ENCODE peak calls at places on chromosome X, in four cellular contexts. O is CD8-positive, alpha-beta memory T cell; V is fibroblast of mammary gland; N is fibroblast of lung. Z is an unnamed sample.
A peak's percentile ranks its signal among the peaks of the same experiment; 100 is the strongest.

GRCh38 chrX:87338510-87338909 is 179.1 kb upstream of the KLHL4 start:
- DNase-seq in N (peak; percentile 3), V (peak; percentile 16), O (no peak), Z (peak; percentile 42)

GRCh38 chrX:63812826-63813225 is 27.8 kb upstream of the ARHGEF9 start:
- DNase-seq in V (no peak), O (no peak), N (no peak), Z (no peak)

GRCh38 chrX:121854614-121854911 is 807.2 kb downstream of the GLUD2 start:
- DNase-seq in V (no peak), O (no peak), N (no peak), Z (no peak)

GRCh38 chrX:129981752-129982299 is 609 bp upstream of the BCORL1 start:
- DNase-seq in V (no peak), O (no peak), N (no peak), Z (no peak)

GRCh38 chrX:72201836-72202536 is 20.4 kb downstream of the PIN4 start:
- DNase-seq in N (peak; percentile 90), V (peak; percentile 80), O (no peak), Z (peak; percentile 78)

GRCh38 chrX:47171996-47172395 is 21.6 kb upstream of the UBA1 start:
- DNase-seq in V (no peak), O (no peak), N (no peak), Z (no peak)

GRCh38 chrX:40202456-40202855 is 104.7 kb upstream of the BCOR start:
- DNase-seq in O (no peak), V (no peak), N (no peak), Z (no peak)

GRCh38 chrX:130049821-130050220 is 60.5 kb downstream of the ELF4 start:
- DNase-seq in O (no peak), N (no peak), V (no peak), Z (peak; percentile 17)

GRCh38 chrX:91434351-91435168 is at the start of gene PABPC5:
- DNase-seq in V (peak; percentile 84), O (no peak), N (peak; percentile 86), Z (peak; percentile 67)

GRCh38 chrX:135429429-135429828 is 7.7 kb downstream of the SMIM10L2A start:
- DNase-seq in N (no peak), O (no peak), V (no peak), Z (no peak)

GRCh38 chrX:120251471-120252011 is 929 bp downstream of the ZBTB33 start:
- DNase-seq in O (peak; percentile 0), N (peak; percentile 25), V (peak; percentile 14), Z (peak; percentile 32)

GRCh38 chrX:120664081-120664480 is 34.2 kb upstream of the C1GALT1C1 start:
- DNase-seq in V (peak; percentile 53), O (no peak), N (peak; percentile 12), Z (peak; percentile 39)

GRCh38 chrX:11970935-11971334 is 167.3 kb upstream of the FRMPD4 start:
- DNase-seq in N (peak; percentile 34), V (peak; percentile 46), O (no peak), Z (peak; percentile 46)

GRCh38 chrX:63330681-63331080 is 20.5 kb downstream of the SPIN4 start:
- DNase-seq in N (no peak), O (no peak), V (peak; percentile 3), Z (no peak)

GRCh38 chrX:105211051-105211575 is 9.4 kb downstream of the TEX13A start:
- DNase-seq in O (no peak), V (peak; percentile 2), N (no peak), Z (no peak)

GRCh38 chrX:155718964-155719586 is 106.3 kb upstream of the TMLHE start:
- DNase-seq in V (no peak), O (no peak), N (peak; percentile 4), Z (peak; percentile 1)

GRCh38 chrX:35699642-35700041 is 98.5 kb upstream of the MAGEB16 start:
- DNase-seq in N (no peak), V (no peak), O (no peak), Z (no peak)

GRCh38 chrX:133948895-133949294 is 36.5 kb downstream of the GPC3 start:
- DNase-seq in V (no peak), O (no peak), N (no peak), Z (no peak)

GRCh38 chrX:21847342-21847741 is 7.9 kb downstream of the MBTPS2 start:
- DNase-seq in O (no peak), N (no peak), V (no peak), Z (no peak)

GRCh38 chrX:13013353-13014110 is 30.9 kb downstream of the FAM9C start:
- DNase-seq in V (peak; percentile 21), N (no peak), O (no peak), Z (no peak)
- H3K4me3 ChIP-seq in V (no peak overlapping the region), N (no peak overlapping the region), O (peak overlapping the region; percentile 34), Z (no peak overlapping the region)

DNA sequence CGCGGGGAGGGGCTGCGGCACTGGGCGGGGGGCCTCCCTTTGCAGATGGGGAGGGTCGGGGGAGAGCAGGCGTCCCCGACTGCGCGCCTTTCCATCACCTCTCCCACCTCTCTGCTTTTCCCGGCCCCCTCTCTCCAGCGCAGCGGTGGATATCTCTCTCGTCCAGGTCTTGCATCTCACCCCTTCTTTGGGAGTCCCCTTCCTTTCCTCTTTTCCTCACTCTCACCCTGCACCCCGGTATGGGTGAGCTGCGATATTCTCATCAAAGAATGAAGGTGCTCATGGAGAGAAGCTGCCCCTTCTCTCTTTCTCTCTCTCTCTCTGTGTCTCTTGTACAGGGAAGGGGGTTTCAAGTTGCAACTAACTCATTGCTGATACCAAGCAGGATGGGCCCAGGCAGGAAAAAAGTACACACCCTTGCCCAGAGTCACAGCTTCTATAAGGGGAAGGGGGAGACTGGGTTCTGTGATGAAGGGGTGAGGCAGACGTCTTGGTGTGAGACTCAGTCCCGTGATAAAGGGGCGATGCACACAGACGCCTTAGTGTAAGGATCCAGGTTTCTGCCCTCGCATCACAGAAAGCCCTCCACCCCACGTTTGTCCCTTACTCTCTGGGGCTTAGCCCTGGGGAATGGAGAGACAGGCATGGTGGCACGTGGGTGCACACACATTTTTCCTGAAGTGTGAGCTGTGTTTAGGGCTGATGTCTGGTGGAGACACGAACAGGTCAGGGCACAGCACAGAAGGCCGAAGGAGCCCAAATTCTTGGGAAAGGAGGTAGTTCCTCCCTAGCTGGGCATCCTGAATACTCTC is 84.1 kb upstream of the DHRSX start:
- DNase-seq in V (no peak), O (no peak), N (no peak), Z (no peak)
- H3K4me3 ChIP-seq in V (no peak overlapping the region), O (no peak overlapping the region), N (no peak overlapping the region), Z (no peak overlapping the region)

GRCh38 chrX:17525266-17525665 is 150.3 kb downstream of the NHS start:
- DNase-seq in V (peak; percentile 23), O (no peak), N (peak; percentile 44), Z (peak; percentile 47)

GRCh38 chrX:17527135-17527701 is 152.2 kb downstream of the NHS start:
- DNase-seq in V (no peak), N (peak; percentile 28), O (no peak), Z (no peak)

GRCh38 chrX:17525762-17526555 is 151.0 kb downstream of the NHS start:
- DNase-seq in V (peak; percentile 70), O (no peak), N (peak; percentile 45), Z (peak; percentile 65)

GRCh38 chrX:17529349-17529748 is 154.3 kb downstream of the NHS start:
- DNase-seq in O (no peak), N (no peak), V (no peak), Z (no peak)

DNA sequence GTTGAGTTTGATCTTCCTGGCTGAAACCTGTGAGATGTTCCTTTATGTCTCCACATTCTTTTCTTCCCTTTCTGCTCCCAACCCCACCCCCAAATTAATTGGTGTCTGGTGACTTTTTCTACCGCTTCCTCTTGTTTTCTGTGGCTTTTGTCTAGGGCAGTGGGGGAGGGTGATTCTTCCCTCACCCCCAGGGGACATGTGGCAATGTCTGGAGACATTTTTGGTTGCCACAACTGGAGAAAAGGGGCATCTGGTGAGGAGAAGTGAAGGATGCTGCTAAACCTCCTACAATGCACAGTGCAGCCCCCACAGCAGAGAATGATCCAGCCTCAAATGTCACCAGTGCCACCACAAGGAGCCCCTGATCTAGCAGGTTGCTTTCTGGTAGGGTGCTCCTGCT is 152.9 kb downstream of the NHS start:
- DNase-seq in O (no peak), N (no peak), V (no peak), Z (no peak)
- H3K4me3 ChIP-seq in O (no peak overlapping the region), N (no peak overlapping the region), V (no peak overlapping the region), Z (no peak overlapping the region)

DNA sequence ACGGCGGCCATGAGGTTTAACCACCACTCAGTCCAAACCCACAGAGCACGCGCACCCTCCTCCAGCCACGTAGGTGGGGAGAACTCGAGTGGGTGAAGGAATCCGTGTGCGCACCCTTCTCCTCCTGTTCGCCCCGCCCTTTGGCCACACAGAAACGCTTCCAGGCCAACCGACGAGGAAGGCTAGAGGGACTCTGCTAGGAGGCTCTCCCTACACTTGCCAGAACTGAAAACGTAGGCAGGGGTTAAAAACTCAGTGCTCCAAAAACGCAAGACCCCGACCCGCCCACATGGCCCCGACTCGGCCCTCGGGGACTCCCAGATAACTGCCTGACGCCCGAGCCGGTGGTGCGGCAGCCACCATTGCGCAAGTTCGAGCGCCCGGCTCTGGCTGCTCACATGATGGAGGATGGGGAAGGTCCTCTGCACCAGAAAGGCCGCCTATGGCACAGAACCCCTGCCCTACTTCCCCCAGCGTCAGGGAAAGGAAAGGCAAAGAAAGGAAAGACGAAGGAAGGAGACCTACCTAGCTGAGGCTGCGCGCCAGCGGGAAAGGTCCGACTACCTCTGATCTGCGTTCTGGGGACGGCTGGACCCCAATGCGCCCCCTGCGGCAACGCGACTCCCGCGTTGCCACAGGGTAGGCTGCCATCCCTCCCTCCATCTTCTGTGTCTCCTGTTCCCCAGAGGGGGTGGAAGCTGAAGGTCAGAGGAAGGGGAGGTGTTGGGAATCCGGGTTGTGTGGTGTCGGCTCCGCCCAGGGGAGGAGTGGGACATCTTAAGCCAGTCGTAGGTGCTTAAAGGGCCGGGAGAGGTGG is 201.9 kb upstream of the AGTR2 start:
- DNase-seq in N (peak; percentile 30), O (no peak), V (peak; percentile 56), Z (peak; percentile 39)
- H3K4me3 ChIP-seq in N (peak overlapping the region; percentile 62), O (no peak overlapping the region), V (peak overlapping the region; percentile 60), Z (peak overlapping the region; percentile 68)

DNA sequence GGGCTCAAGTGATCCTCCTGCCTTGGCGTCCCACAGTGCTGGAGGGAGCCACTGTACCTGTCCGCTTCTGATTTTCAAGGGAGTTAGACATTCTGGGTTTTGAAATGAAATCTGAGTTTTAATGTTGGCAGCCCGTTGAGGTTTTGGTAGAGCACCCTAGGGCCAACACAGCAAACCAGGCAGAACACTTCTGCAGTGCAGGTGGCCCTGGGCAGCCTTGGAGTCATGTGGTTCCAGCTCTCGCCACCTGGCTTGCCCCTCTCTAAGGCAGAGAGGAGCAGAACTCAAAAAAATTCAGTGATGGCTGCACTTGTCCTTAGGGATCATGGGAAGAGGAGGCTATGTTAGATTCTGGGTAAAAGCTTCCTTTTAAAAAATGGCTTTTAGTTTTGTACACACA is 74.9 kb downstream of the CLDN34 start:
- DNase-seq in V (no peak), O (no peak), N (no peak), Z (no peak)
- H3K4me3 ChIP-seq in V (no peak overlapping the region), O (no peak overlapping the region), N (no peak overlapping the region), Z (no peak overlapping the region)

GRCh38 chrX:83535417-83536244 is 27.5 kb downstream of the POU3F4 start:
- DNase-seq in O (no peak), V (no peak), N (peak; percentile 12), Z (no peak)
- H3K4me3 ChIP-seq in O (peak overlapping the region; percentile 15), V (no peak overlapping the region), N (no peak overlapping the region), Z (no peak overlapping the region)

GRCh38 chrX:153845195-153845594 is 14.9 kb upstream of the PDZD4 start:
- DNase-seq in N (no peak), O (no peak), V (no peak), Z (no peak)
- H3K4me3 ChIP-seq in N (no peak overlapping the region), O (no peak overlapping the region), V (no peak overlapping the region), Z (no peak overlapping the region)

Z was measured in fibroblast of the aortic adventitia.